ENCODE peak calls at places on chromosome 19, in seven cellular contexts. V is activated T-cell treated with anti-CD3 and anti-CD28 coated beads for 1 hour; T is left ventricle myocardium inferior; W is CD4-positive, alpha-beta T cell; J is neural progenitor cell; F is tibial artery; D is RPMI7951. I is an unnamed sample.

GRCh38 chr19:55913643-55914268 is 18.4 kb downstream of the NLRP13 start:
- DNase-seq in V (no peak), T (no peak), W (no peak), J (no peak), F (no peak), D (peak; percentile 11), I (no peak)

GRCh38 chr19:18401580-18402112 is 4.2 kb upstream of the LRRC25 start:
- DNase-seq in V (no peak), T (peak; percentile 63), W (no peak), J (peak; percentile 57), F (peak; percentile 79), D (peak; percentile 50), I (peak; percentile 67)

GRCh38 chr19:14471436-14472187 is 3.5 kb downstream of the PTGER1 start:
- DNase-seq in V (no peak), T (no peak), W (no peak), J (no peak), F (no peak), D (no peak), I (no peak)

GRCh38 chr19:7564866-7565265 is 29.3 kb downstream of the PNPLA6 start:
- DNase-seq in V (no peak), T (no peak), W (no peak), J (no peak), F (no peak), D (no peak), I (no peak)

GRCh38 chr19:38196948-38197656 is 26.9 kb downstream of the DPF1 start:
- DNase-seq in V (no peak), T (no peak), W (no peak), J (no peak), F (no peak), D (no peak), I (no peak)

GRCh38 chr19:4710281-4710600 is 13.4 kb downstream of the DPP9 start:
- DNase-seq in V (no peak), T (no peak), W (no peak), J (no peak), F (no peak), D (no peak), I (no peak)

GRCh38 chr19:15299568-15300409 is 32.5 kb downstream of the BRD4 start:
- DNase-seq in V (no peak), T (no peak), W (no peak), J (no peak), F (no peak), D (peak; percentile 89), I (no peak)

GRCh38 chr19:3818479-3818878 is 32.3 kb upstream of the MATK start:
- DNase-seq in V (no peak), T (no peak), W (no peak), J (no peak), F (no peak), D (peak; percentile 59), I (no peak)

GRCh38 chr19:2288010-2288742 is 6.2 kb upstream of the PEAK3 start:
- DNase-seq in V (no peak), T (no peak), W (no peak), J (no peak), F (no peak), D (no peak), I (no peak)

GRCh38 chr19:771332-771785 is 20.4 kb downstream of the MISP start:
- DNase-seq in V (no peak), T (no peak), W (no peak), J (peak; percentile 62), F (no peak), D (peak; percentile 51), I (peak; percentile 40)

GRCh38 chr19:23281663-23282276 is 31.6 kb upstream of the ZNF724 start:
- DNase-seq in V (no peak), T (no peak), W (no peak), J (no peak), F (no peak), D (peak; percentile 28), I (no peak)

GRCh38 chr19:1650627-1651009 is 1.8 kb downstream of the TCF3 start:
- DNase-seq in V (no peak), T (no peak), W (no peak), J (peak; percentile 66), F (no peak), D (no peak), I (no peak)

GRCh38 chr19:18108897-18109296 is 11.3 kb downstream of the MAST3 start:
- DNase-seq in V (no peak), T (no peak), W (no peak), J (no peak), F (no peak), D (no peak), I (no peak)

GRCh38 chr19:16573925-16574324 is 1.7 kb upstream of the SLC35E1 start:
- DNase-seq in V (no peak), T (no peak), W (no peak), J (no peak), F (no peak), D (no peak), I (no peak)

GRCh38 chr19:4911786-4912672 is 2.7 kb downstream of the UHRF1 start:
- DNase-seq in V (peak; percentile 56), T (peak; percentile 32), W (peak; percentile 55), J (peak; percentile 73), F (peak; percentile 84), D (peak; percentile 99), I (peak; percentile 91)

GRCh38 chr19:48480476-48481190 is 11.5 kb downstream of the CYTH2 start:
- DNase-seq in V (peak; percentile 51), T (peak; percentile 56), W (peak; percentile 59), J (no peak), F (no peak), D (peak; percentile 61), I (peak; percentile 40)

GRCh38 chr19:46466536-46467199 is 4.7 kb downstream of the PNMA8A start:
- DNase-seq in V (no peak), T (peak; percentile 56), W (no peak), J (no peak), F (peak; percentile 69), D (peak; percentile 64), I (no peak)

GRCh38 chr19:17957149-17957849 is 9.6 kb upstream of the KCNN1 start:
- DNase-seq in V (no peak), T (no peak), W (no peak), J (no peak), F (no peak), D (no peak), I (no peak)